ENCODE peak calls at places on chromosomes 5 and 9, in seven cellular contexts. One of them, this sample, is unnamed.

GRCh38 chr9:8815219-8815618 is 1015.6 kb upstream of the DMAC1 start:
- DNase-seq in IMR-90: no peak
- DNase-seq in OCI-LY7: no peak
- DNase-seq in PC-3: no peak
- DNase-seq in H9: no peak
- DNase-seq in MM.1S: no peak
- DNase-seq in fibroblast of lung: no peak
- DNase-seq in this sample: no peak

GRCh38 chr5:73615085-73615484 is 10.9 kb upstream of the ARHGEF28 start:
- DNase-seq in IMR-90: no peak
- DNase-seq in MM.1S: no peak
- DNase-seq in fibroblast of lung: no peak
- DNase-seq in H9: no peak
- DNase-seq in PC-3: peak; percentile 92
- DNase-seq in OCI-LY7: no peak
- DNase-seq in this sample: no peak

GRCh38 chr9:135320943-135321342 is 158.6 kb upstream of the PPP1R26 start:
- DNase-seq in PC-3: no peak
- DNase-seq in IMR-90: no peak
- DNase-seq in fibroblast of lung: no peak
- DNase-seq in H9: no peak
- DNase-seq in MM.1S: no peak
- DNase-seq in OCI-LY7: no peak
- DNase-seq in this sample: no peak

GRCh38 chr5:163705983-163706771 is 200.8 kb downstream of the MAT2B start:
- DNase-seq in PC-3: no peak
- DNase-seq in IMR-90: peak; percentile 86
- DNase-seq in MM.1S: no peak
- DNase-seq in fibroblast of lung: peak; percentile 87
- DNase-seq in H9: no peak
- DNase-seq in OCI-LY7: no peak
- DNase-seq in this sample: no peak

GRCh38 chr5:377326-377981 is 55.9 kb downstream of the AHRR start:
- DNase-seq in H9: peak; percentile 14
- DNase-seq in OCI-LY7: no peak
- DNase-seq in fibroblast of lung: no peak
- DNase-seq in PC-3: no peak
- DNase-seq in IMR-90: no peak
- DNase-seq in MM.1S: no peak
- DNase-seq in this sample: no peak

GRCh38 chr5:96745844-96746531 is 61.8 kb downstream of the ERAP1 start:
- DNase-seq in PC-3: no peak
- DNase-seq in fibroblast of lung: no peak
- DNase-seq in MM.1S: no peak
- DNase-seq in H9: no peak
- DNase-seq in OCI-LY7: no peak
- DNase-seq in IMR-90: peak; percentile 39
- DNase-seq in this sample: no peak

GRCh38 chr9:107727113-107727780 is 237.7 kb upstream of the KLF4 start:
- DNase-seq in MM.1S: no peak
- DNase-seq in PC-3: no peak
- DNase-seq in fibroblast of lung: peak; percentile 31
- DNase-seq in OCI-LY7: no peak
- DNase-seq in IMR-90: peak; percentile 49
- DNase-seq in H9: no peak
- DNase-seq in this sample: no peak

GRCh38 chr5:101390317-101390908 is 487.3 kb upstream of the ST8SIA4 start:
- DNase-seq in PC-3: peak; percentile 71
- DNase-seq in IMR-90: peak; percentile 45
- DNase-seq in fibroblast of lung: peak; percentile 74
- DNase-seq in H9: peak; percentile 31
- DNase-seq in OCI-LY7: peak; percentile 38
- DNase-seq in MM.1S: peak; percentile 49
- DNase-seq in this sample: peak; percentile 30

GRCh38 chr5:99460701-99461100 is 531.9 kb upstream of the CHD1 start:
- DNase-seq in H9: no peak
- DNase-seq in PC-3: peak; percentile 78
- DNase-seq in MM.1S: no peak
- DNase-seq in IMR-90: no peak
- DNase-seq in fibroblast of lung: no peak
- DNase-seq in OCI-LY7: no peak
- DNase-seq in this sample: no peak

GRCh38 chr5:127615916-127616315 is 33.0 kb upstream of the CTXN3 start:
- DNase-seq in H9: no peak
- DNase-seq in OCI-LY7: no peak
- DNase-seq in IMR-90: peak; percentile 15
- DNase-seq in PC-3: no peak
- DNase-seq in MM.1S: no peak
- DNase-seq in fibroblast of lung: peak; percentile 5
- DNase-seq in this sample: no peak

GRCh38 chr5:123178693-123179092 is 89.7 kb downstream of the PRDM6 start:
- DNase-seq in fibroblast of lung: no peak
- DNase-seq in PC-3: no peak
- DNase-seq in H9: no peak
- DNase-seq in OCI-LY7: no peak
- DNase-seq in IMR-90: no peak
- DNase-seq in MM.1S: no peak
- DNase-seq in this sample: no peak

DNA sequence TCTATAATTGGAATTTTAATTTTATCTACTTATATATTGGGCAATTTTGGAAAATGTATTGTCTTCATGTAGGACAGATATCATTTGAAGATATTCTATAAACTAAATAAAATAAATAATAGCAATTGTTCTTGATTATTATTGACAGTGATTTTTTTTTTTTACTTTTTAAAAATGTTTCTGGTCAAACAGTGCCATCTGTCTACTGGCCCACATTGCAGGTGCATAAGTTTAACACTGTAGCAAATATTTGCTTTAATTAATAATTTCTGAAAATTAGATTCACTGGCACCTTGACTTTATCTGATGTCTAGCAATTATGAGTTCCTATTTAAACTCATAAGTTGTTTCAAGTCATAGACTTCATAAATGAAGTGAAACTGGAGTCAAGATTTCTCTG is 41.1 kb upstream of the ISOC1 start:
- DNase-seq in fibroblast of lung: no peak
- DNase-seq in IMR-90: no peak
- DNase-seq in MM.1S: no peak
- DNase-seq in PC-3: no peak
- DNase-seq in OCI-LY7: no peak
- DNase-seq in H9: no peak
- DNase-seq in this sample: no peak
- TF ChIP-seq CTCF in fibroblast of lung: peak; percentile 6
- TF ChIP-seq CTCF in IMR-90: no peak
- TF ChIP-seq CTCF in MM.1S: no peak
- TF ChIP-seq CTCF in PC-3: peak; percentile 23
- TF ChIP-seq CTCF in OCI-LY7: no peak
- TF ChIP-seq CTCF in H9: no peak
- TF ChIP-seq CTCF in this sample: no peak

GRCh38 chr5:120151825-120152224 is 312.3 kb upstream of the PRR16 start:
- DNase-seq in IMR-90: no peak
- DNase-seq in PC-3: no peak
- DNase-seq in MM.1S: no peak
- DNase-seq in H9: no peak
- DNase-seq in fibroblast of lung: no peak
- DNase-seq in OCI-LY7: no peak
- DNase-seq in this sample: no peak
- H2AFZ ChIP-seq in IMR-90: peak overlapping the region; percentile 85
- H2AFZ ChIP-seq in PC-3: peak overlapping the region; percentile 51
- H2AFZ ChIP-seq in MM.1S: no peak overlapping the region
- H2AFZ ChIP-seq in H9: no peak overlapping the region
- H2AFZ ChIP-seq in fibroblast of lung: peak overlapping the region; percentile 62
- H2AFZ ChIP-seq in OCI-LY7: no peak overlapping the region
- H2AFZ ChIP-seq in this sample: no peak overlapping the region

GRCh38 chr5:71482132-71482531 is 26.7 kb downstream of the BDP1 start:
- DNase-seq in MM.1S: no peak
- DNase-seq in OCI-LY7: no peak
- DNase-seq in fibroblast of lung: peak; percentile 52
- DNase-seq in IMR-90: peak; percentile 38
- DNase-seq in H9: no peak
- DNase-seq in PC-3: peak; percentile 64
- DNase-seq in this sample: no peak

GRCh38 chr5:71481441-71481840 is 26.0 kb downstream of the BDP1 start:
- DNase-seq in IMR-90: no peak
- DNase-seq in H9: no peak
- DNase-seq in fibroblast of lung: no peak
- DNase-seq in OCI-LY7: no peak
- DNase-seq in MM.1S: no peak
- DNase-seq in PC-3: no peak
- DNase-seq in this sample: no peak

DNA sequence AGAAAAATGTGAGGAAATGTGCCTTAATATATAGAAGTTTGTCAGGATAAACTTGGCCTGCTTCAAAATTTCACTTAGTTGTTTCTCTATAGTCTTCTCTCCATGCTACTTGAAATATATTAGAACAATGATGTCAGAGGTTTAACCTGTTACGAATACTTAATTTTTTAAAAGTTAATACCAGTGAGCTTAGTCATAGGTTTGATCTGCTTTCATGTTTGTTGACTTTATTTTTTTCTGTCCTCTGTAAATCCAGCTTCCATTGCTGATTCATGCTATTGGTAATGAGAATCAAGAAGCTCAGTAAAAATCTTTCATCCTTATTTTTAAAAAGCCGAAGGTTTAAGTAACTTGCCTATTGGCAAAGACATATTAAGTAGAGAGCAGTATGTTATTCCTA is 27.9 kb downstream of the BDP1 start:
- DNase-seq in fibroblast of lung: peak; percentile 86
- DNase-seq in OCI-LY7: no peak
- DNase-seq in MM.1S: no peak
- DNase-seq in IMR-90: peak; percentile 92
- DNase-seq in PC-3: peak; percentile 80
- DNase-seq in H9: no peak
- DNase-seq in this sample: no peak
- TF ChIP-seq CTCF in fibroblast of lung: no peak
- TF ChIP-seq CTCF in OCI-LY7: no peak
- TF ChIP-seq CTCF in MM.1S: no peak
- TF ChIP-seq CTCF in IMR-90: no peak
- TF ChIP-seq CTCF in PC-3: no peak
- TF ChIP-seq CTCF in H9: no peak
- TF ChIP-seq CTCF in this sample: no peak

DNA sequence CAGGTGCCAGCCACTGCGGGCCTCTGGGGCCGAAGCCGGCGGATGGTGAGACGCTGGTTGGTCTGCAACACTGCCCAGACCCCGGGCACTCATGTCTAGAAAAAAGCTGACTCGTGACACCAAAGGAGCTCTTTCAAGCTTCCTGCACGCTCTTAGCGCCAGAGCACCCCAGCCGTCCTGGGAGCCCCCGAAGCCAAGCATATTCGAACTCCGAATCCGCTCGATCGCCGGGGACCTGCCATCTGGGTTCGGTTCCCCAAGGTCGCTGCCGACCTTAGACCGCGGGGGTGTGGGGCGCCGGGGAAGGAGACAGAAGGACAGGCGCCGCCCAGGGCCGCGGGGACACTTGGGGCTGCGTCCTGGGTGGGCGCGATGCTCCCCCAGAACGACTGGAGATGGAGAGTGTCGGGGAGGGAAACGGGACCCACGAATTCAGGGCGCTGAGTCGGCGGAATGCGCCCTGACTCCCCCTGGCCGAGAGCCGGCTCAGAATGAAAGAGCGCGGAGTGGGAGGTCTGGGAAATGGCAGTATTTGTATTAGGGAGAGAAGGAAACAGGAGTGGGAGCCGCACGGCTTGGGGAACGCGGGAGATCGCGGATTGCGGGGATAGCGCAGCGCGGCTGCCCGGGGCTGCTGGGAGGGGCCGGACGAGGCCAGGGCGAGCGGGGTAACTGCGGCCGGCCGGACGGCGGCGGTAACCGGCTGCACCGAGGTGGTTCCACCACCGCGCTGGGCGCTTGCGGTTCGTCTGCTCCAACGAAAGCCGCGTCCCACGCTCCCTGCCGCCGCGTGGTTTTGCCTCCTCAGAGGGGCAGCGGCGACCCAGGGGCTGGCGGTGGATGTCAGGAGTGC is 20.1 kb upstream of the MARCHF6 start:
- DNase-seq in MM.1S: peak; percentile 49
- DNase-seq in H9: peak; percentile 57
- DNase-seq in IMR-90: peak; percentile 26
- DNase-seq in OCI-LY7: no peak
- DNase-seq in fibroblast of lung: no peak
- DNase-seq in PC-3: peak; percentile 52
- DNase-seq in this sample: no peak
- H2AFZ ChIP-seq in MM.1S: peak overlapping the region; percentile 88
- H2AFZ ChIP-seq in H9: no peak overlapping the region
- H2AFZ ChIP-seq in IMR-90: peak overlapping the region; percentile 93
- H2AFZ ChIP-seq in OCI-LY7: no peak overlapping the region
- H2AFZ ChIP-seq in fibroblast of lung: peak overlapping the region; percentile 86
- H2AFZ ChIP-seq in PC-3: peak overlapping the region; percentile 93
- H2AFZ ChIP-seq in this sample: no peak overlapping the region

DNA sequence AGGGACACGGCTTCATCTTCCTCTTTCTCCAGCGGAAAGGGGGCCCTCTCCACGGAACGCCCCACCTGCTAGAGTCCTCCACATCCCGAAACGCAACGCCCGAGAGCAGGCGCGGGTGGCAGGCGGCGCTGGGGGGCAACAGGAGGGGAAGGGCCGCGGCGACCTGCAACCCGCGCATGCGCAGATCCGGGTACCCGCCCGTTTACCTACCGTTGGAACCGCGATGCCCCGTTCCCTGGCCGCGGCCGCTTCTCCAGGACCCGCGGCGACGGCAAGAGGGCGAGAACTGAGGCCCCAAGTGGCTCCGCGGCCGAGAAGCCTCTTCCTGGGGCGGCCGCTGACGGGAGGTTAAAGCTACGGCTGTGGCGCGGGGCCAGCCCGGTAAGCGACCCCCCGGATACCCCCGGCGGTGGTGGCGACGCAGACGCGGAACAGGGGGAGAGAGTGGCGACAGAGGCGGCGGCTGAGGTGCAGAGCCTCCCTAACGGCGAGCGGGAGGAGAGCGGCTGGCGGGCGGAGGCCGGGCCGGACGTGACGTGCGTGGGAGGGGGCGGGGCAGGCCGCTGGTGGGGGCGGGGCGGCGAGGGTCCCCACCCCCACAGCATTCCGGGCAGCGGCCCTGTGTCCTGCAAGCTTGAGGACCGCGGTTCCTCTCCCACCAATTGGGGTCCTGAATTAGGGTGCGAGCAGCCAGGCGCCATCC is at the start of gene FAM13B:
- DNase-seq in OCI-LY7: peak; percentile 86
- DNase-seq in PC-3: peak; percentile 51
- DNase-seq in IMR-90: peak; percentile 48
- DNase-seq in H9: peak; percentile 91
- DNase-seq in fibroblast of lung: peak; percentile 72
- DNase-seq in MM.1S: peak; percentile 68
- DNase-seq in this sample: peak; percentile 82
- TF ChIP-seq CTCF in OCI-LY7: peak; percentile 10
- TF ChIP-seq CTCF in PC-3: no peak
- TF ChIP-seq CTCF in IMR-90: no peak
- TF ChIP-seq CTCF in H9: no peak
- TF ChIP-seq CTCF in fibroblast of lung: no peak
- TF ChIP-seq CTCF in MM.1S: no peak
- TF ChIP-seq CTCF in this sample: no peak

DNA sequence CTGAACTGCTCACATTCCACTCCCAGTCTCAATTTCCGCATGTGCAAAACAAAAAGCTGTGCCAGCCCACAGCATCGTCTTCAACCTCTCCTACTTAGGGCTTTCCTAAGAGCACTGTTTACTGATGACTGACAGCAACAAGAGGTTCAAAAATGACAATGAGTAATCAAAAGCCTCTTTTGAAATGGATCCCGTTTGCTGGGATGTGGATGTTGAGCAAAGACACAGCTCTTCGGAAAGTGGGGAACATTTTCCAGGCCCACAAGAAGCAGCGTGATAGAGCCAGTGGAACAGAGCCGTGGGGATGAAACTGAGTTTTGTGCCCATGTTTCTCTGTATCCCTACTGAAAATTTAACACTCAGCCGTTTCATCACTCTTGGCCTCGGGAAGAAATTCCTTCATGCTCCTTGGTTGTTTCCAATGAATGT is 230.4 kb upstream of the DAPK1 start:
- DNase-seq in IMR-90: no peak
- DNase-seq in PC-3: no peak
- DNase-seq in H9: no peak
- DNase-seq in MM.1S: no peak
- DNase-seq in fibroblast of lung: no peak
- DNase-seq in OCI-LY7: no peak
- DNase-seq in this sample: no peak
- H2AFZ ChIP-seq in IMR-90: no peak overlapping the region
- H2AFZ ChIP-seq in PC-3: no peak overlapping the region
- H2AFZ ChIP-seq in H9: no peak overlapping the region
- H2AFZ ChIP-seq in MM.1S: no peak overlapping the region
- H2AFZ ChIP-seq in fibroblast of lung: peak overlapping the region; percentile 19
- H2AFZ ChIP-seq in OCI-LY7: no peak overlapping the region
- H2AFZ ChIP-seq in this sample: no peak overlapping the region

This sample was measured in DND-41.